ENCODE peak calls at places on chromosomes 7 and 10, in five cellular contexts. One of them, this sample, is unnamed.

GRCh38 chr7:4103352-4104091 is 578.6 kb upstream of the FOXK1 start:
- DNase-seq in naive thymus-derived CD4-positive, alpha-beta T cell: no peak
- DNase-seq in psoas muscle: no peak
- DNase-seq in right lobe of liver: no peak
- DNase-seq in lung: no peak
- DNase-seq in this sample: no peak

GRCh38 chr10:5071411-5072198 is 22.6 kb upstream of the AKR1C3 start:
- DNase-seq in naive thymus-derived CD4-positive, alpha-beta T cell: no peak
- DNase-seq in psoas muscle: peak
- DNase-seq in right lobe of liver: no peak
- DNase-seq in lung: peak
- DNase-seq in this sample: no peak

GRCh38 chr7:55285665-55286064 is 79.5 kb upstream of the LANCL2 start:
- DNase-seq in naive thymus-derived CD4-positive, alpha-beta T cell: no peak
- DNase-seq in psoas muscle: no peak
- DNase-seq in right lobe of liver: no peak
- DNase-seq in lung: no peak
- DNase-seq in this sample: no peak

GRCh38 chr7:20331231-20331880 is 656 bp downstream of the ITGB8 start:
- DNase-seq in naive thymus-derived CD4-positive, alpha-beta T cell: no peak
- DNase-seq in psoas muscle: peak
- DNase-seq in right lobe of liver: peak
- DNase-seq in lung: peak
- DNase-seq in this sample: no peak

GRCh38 chr7:101598422-101598957 is 30.6 kb downstream of the MYL10 start:
- DNase-seq in naive thymus-derived CD4-positive, alpha-beta T cell: no peak
- DNase-seq in psoas muscle: no peak
- DNase-seq in right lobe of liver: no peak
- DNase-seq in lung: peak
- DNase-seq in this sample: no peak

GRCh38 chr7:149220534-149220933 is 18.9 kb upstream of the ZNF212 start:
- DNase-seq in naive thymus-derived CD4-positive, alpha-beta T cell: no peak
- DNase-seq in psoas muscle: no peak
- DNase-seq in right lobe of liver: no peak
- DNase-seq in lung: no peak
- DNase-seq in this sample: no peak

GRCh38 chr10:70320751-70321150 is 36.9 kb upstream of the NPFFR1 start:
- DNase-seq in naive thymus-derived CD4-positive, alpha-beta T cell: no peak
- DNase-seq in psoas muscle: no peak
- DNase-seq in right lobe of liver: no peak
- DNase-seq in lung: no peak
- DNase-seq in this sample: no peak

GRCh38 chr10:113073549-113074189 is 123.6 kb downstream of the TCF7L2 start:
- DNase-seq in naive thymus-derived CD4-positive, alpha-beta T cell: no peak
- DNase-seq in psoas muscle: peak
- DNase-seq in right lobe of liver: peak
- DNase-seq in lung: no peak
- DNase-seq in this sample: no peak

GRCh38 chr7:40697653-40698052 is 562.8 kb downstream of the SUGCT start:
- DNase-seq in naive thymus-derived CD4-positive, alpha-beta T cell: no peak
- DNase-seq in psoas muscle: no peak
- DNase-seq in right lobe of liver: no peak
- DNase-seq in lung: no peak
- DNase-seq in this sample: no peak

GRCh38 chr7:5695709-5696345 is 85.6 kb downstream of the RNF216 start:
- DNase-seq in naive thymus-derived CD4-positive, alpha-beta T cell: no peak
- DNase-seq in psoas muscle: no peak
- DNase-seq in right lobe of liver: no peak
- DNase-seq in lung: no peak
- DNase-seq in this sample: no peak

GRCh38 chr7:114155106-114155765 is 236.4 kb upstream of the PPP1R3A start:
- DNase-seq in naive thymus-derived CD4-positive, alpha-beta T cell: no peak
- DNase-seq in psoas muscle: no peak
- DNase-seq in right lobe of liver: no peak
- DNase-seq in lung: no peak
- DNase-seq in this sample: no peak

GRCh38 chr7:81420526-81420925 is 349.3 kb downstream of the HGF start:
- DNase-seq in naive thymus-derived CD4-positive, alpha-beta T cell: no peak
- DNase-seq in psoas muscle: no peak
- DNase-seq in right lobe of liver: no peak
- DNase-seq in lung: no peak
- DNase-seq in this sample: no peak

GRCh38 chr10:11162828-11163599 is 145.3 kb downstream of the CELF2 start:
- DNase-seq in naive thymus-derived CD4-positive, alpha-beta T cell: peak
- DNase-seq in psoas muscle: no peak
- DNase-seq in right lobe of liver: peak
- DNase-seq in lung: peak
- DNase-seq in this sample: no peak

GRCh38 chr7:28623105-28623730 is 210.9 kb downstream of the CREB5 start:
- DNase-seq in naive thymus-derived CD4-positive, alpha-beta T cell: no peak
- DNase-seq in psoas muscle: no peak
- DNase-seq in right lobe of liver: no peak
- DNase-seq in lung: no peak
- DNase-seq in this sample: no peak

GRCh38 chr7:99975782-99976521 is at the start of gene AZGP1:
- DNase-seq in naive thymus-derived CD4-positive, alpha-beta T cell: no peak
- DNase-seq in psoas muscle: no peak
- DNase-seq in right lobe of liver: peak
- DNase-seq in lung: no peak
- DNase-seq in this sample: no peak

GRCh38 chr7:115406216-115406615 is 484.3 kb downstream of the MDFIC start:
- DNase-seq in naive thymus-derived CD4-positive, alpha-beta T cell: no peak
- DNase-seq in psoas muscle: no peak
- DNase-seq in right lobe of liver: no peak
- DNase-seq in lung: no peak
- DNase-seq in this sample: no peak

GRCh38 chr7:83011954-83012353 is 150.7 kb downstream of the PCLO start:
- DNase-seq in naive thymus-derived CD4-positive, alpha-beta T cell: no peak
- DNase-seq in psoas muscle: no peak
- DNase-seq in right lobe of liver: no peak
- DNase-seq in lung: no peak
- DNase-seq in this sample: no peak

GRCh38 chr7:131189488-131189887 is 138.2 kb upstream of the MKLN1 start:
- DNase-seq in naive thymus-derived CD4-positive, alpha-beta T cell: no peak
- DNase-seq in psoas muscle: no peak
- DNase-seq in right lobe of liver: no peak
- DNase-seq in lung: no peak
- DNase-seq in this sample: no peak

GRCh38 chr7:143882020-143882610 is 19.9 kb downstream of the TCAF1 start:
- DNase-seq in naive thymus-derived CD4-positive, alpha-beta T cell: no peak
- DNase-seq in psoas muscle: peak
- DNase-seq in right lobe of liver: peak
- DNase-seq in lung: no peak
- DNase-seq in this sample: no peak

GRCh38 chr10:21002097-21002878 is 105.2 kb upstream of the NEBL start:
- DNase-seq in naive thymus-derived CD4-positive, alpha-beta T cell: no peak
- DNase-seq in psoas muscle: no peak
- DNase-seq in right lobe of liver: no peak
- DNase-seq in lung: no peak
- DNase-seq in this sample: no peak

GRCh38 chr10:121243899-121244241 is 354.4 kb downstream of the FGFR2 start:
- DNase-seq in naive thymus-derived CD4-positive, alpha-beta T cell: no peak
- DNase-seq in psoas muscle: no peak
- DNase-seq in right lobe of liver: no peak
- DNase-seq in lung: no peak
- DNase-seq in this sample: no peak

GRCh38 chr10:114824396-114824795 is 2.8 kb downstream of the FHIP2A start:
- DNase-seq in naive thymus-derived CD4-positive, alpha-beta T cell: no peak
- DNase-seq in psoas muscle: no peak
- DNase-seq in right lobe of liver: no peak
- DNase-seq in lung: no peak
- DNase-seq in this sample: no peak

GRCh38 chr10:122233857-122234348 is 37.2 kb upstream of the BTBD16 start:
- DNase-seq in naive thymus-derived CD4-positive, alpha-beta T cell: no peak
- DNase-seq in psoas muscle: peak
- DNase-seq in right lobe of liver: no peak
- DNase-seq in lung: no peak
- DNase-seq in this sample: no peak

GRCh38 chr10:30182191-30183075 is 123.0 kb upstream of the JCAD start:
- DNase-seq in naive thymus-derived CD4-positive, alpha-beta T cell: no peak
- DNase-seq in psoas muscle: peak
- DNase-seq in right lobe of liver: no peak
- DNase-seq in lung: peak
- DNase-seq in this sample: no peak

GRCh38 chr7:158997110-158997453 is 140.7 kb downstream of the DYNC2I1 start:
- DNase-seq in naive thymus-derived CD4-positive, alpha-beta T cell: no peak
- DNase-seq in psoas muscle: no peak
- DNase-seq in right lobe of liver: no peak
- DNase-seq in lung: no peak
- DNase-seq in this sample: no peak

GRCh38 chr10:70906953-70907618 is 18.7 kb upstream of the PCBD1 start:
- DNase-seq in naive thymus-derived CD4-positive, alpha-beta T cell: no peak
- DNase-seq in psoas muscle: no peak
- DNase-seq in right lobe of liver: peak
- DNase-seq in lung: no peak
- DNase-seq in this sample: no peak

GRCh38 chr10:103917326-103918052 is 495 bp downstream of the STN1 start:
- DNase-seq in naive thymus-derived CD4-positive, alpha-beta T cell: no peak
- DNase-seq in psoas muscle: peak
- DNase-seq in right lobe of liver: peak
- DNase-seq in lung: peak
- DNase-seq in this sample: no peak

GRCh38 chr7:51006483-51007235 is 224.0 kb upstream of the GRB10 start:
- DNase-seq in naive thymus-derived CD4-positive, alpha-beta T cell: no peak
- DNase-seq in psoas muscle: no peak
- DNase-seq in right lobe of liver: no peak
- DNase-seq in lung: peak
- DNase-seq in this sample: no peak

GRCh38 chr7:70133291-70133690 is 535.0 kb downstream of the AUTS2 start:
- DNase-seq in naive thymus-derived CD4-positive, alpha-beta T cell: no peak
- DNase-seq in psoas muscle: no peak
- DNase-seq in right lobe of liver: no peak
- DNase-seq in lung: no peak
- DNase-seq in this sample: no peak

GRCh38 chr10:46558411-46559185 is 2.1 kb upstream of the GPRIN2 start:
- DNase-seq in naive thymus-derived CD4-positive, alpha-beta T cell: no peak
- DNase-seq in psoas muscle: no peak
- DNase-seq in right lobe of liver: peak
- DNase-seq in lung: peak
- DNase-seq in this sample: no peak

GRCh38 chr10:114023198-114023597 is 20.5 kb upstream of the ADRB1 start:
- DNase-seq in naive thymus-derived CD4-positive, alpha-beta T cell: no peak
- DNase-seq in psoas muscle: no peak
- DNase-seq in right lobe of liver: no peak
- DNase-seq in lung: no peak
- DNase-seq in this sample: no peak

GRCh38 chr10:110324805-110325280 is 20.1 kb upstream of the SMNDC1 start:
- DNase-seq in naive thymus-derived CD4-positive, alpha-beta T cell: no peak
- DNase-seq in psoas muscle: no peak
- DNase-seq in right lobe of liver: no peak
- DNase-seq in lung: no peak
- DNase-seq in this sample: no peak

GRCh38 chr10:125554753-125555152 is 128.2 kb downstream of the TEX36 start:
- DNase-seq in naive thymus-derived CD4-positive, alpha-beta T cell: no peak
- DNase-seq in psoas muscle: no peak
- DNase-seq in right lobe of liver: no peak
- DNase-seq in lung: no peak
- DNase-seq in this sample: no peak

DNA sequence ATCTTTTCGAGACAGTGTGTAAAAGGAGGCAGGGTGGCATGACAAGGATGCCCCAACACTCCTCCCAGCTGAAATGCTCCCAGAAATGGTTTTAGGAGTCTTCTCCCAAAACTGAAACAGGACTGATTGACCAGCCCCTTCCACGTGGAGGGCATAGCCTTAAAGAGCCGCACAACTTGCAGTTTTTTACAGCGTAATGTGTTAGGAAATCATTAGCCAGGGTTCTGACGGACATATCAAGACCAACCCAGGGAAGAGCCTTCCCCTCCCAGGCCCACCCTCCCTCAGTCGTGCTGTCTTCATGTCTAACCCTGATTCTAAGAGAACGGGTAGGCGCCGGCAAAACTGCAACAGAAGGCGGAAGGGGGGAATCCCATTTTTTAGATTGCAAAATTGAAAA is 224.5 kb downstream of the TNS3 start:
- DNase-seq in naive thymus-derived CD4-positive, alpha-beta T cell: no peak
- DNase-seq in psoas muscle: no peak
- DNase-seq in right lobe of liver: no peak
- DNase-seq in lung: no peak
- DNase-seq in this sample: no peak
- H3K27ac ChIP-seq in naive thymus-derived CD4-positive, alpha-beta T cell: no peak
- H3K27ac ChIP-seq in psoas muscle: no peak
- H3K27ac ChIP-seq in right lobe of liver: no peak
- H3K27ac ChIP-seq in lung: no peak
- H3K27ac ChIP-seq in this sample: no peak

GRCh38 chr10:31760674-31761081 is 168.0 kb downstream of the ARHGAP12 start:
- DNase-seq in naive thymus-derived CD4-positive, alpha-beta T cell: no peak
- DNase-seq in psoas muscle: no peak
- DNase-seq in right lobe of liver: no peak
- DNase-seq in lung: no peak
- DNase-seq in this sample: no peak

GRCh38 chr10:31759124-31759798 is 169.4 kb downstream of the ARHGAP12 start:
- DNase-seq in naive thymus-derived CD4-positive, alpha-beta T cell: peak
- DNase-seq in psoas muscle: peak
- DNase-seq in right lobe of liver: peak
- DNase-seq in lung: peak
- DNase-seq in this sample: no peak

GRCh38 chr10:31759816-31760626 is 168.6 kb downstream of the ARHGAP12 start:
- DNase-seq in naive thymus-derived CD4-positive, alpha-beta T cell: peak
- DNase-seq in psoas muscle: peak
- DNase-seq in right lobe of liver: peak
- DNase-seq in lung: peak
- DNase-seq in this sample: peak

GRCh38 chr10:31762306-31762705 is 166.3 kb downstream of the ARHGAP12 start:
- DNase-seq in naive thymus-derived CD4-positive, alpha-beta T cell: no peak
- DNase-seq in psoas muscle: no peak
- DNase-seq in right lobe of liver: no peak
- DNase-seq in lung: no peak
- DNase-seq in this sample: no peak

DNA sequence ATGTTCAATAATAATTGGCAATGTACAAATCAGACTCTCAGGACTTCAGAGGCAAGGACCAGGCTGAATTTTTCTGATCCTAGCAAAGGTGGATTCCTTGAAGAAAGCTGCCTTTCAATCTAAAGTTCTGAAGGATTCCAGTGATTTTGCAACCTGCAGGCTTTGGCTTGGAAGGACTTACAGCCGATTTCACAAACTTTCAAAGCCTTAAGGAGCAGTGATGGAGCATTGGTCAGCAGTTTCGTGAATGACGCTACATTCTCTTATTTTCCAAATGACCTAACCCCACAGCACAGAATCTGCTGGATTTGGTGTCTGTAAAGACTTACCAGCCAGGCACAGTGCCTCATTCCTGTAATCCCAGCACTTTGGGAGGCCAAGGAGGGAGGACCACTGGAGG is 167.5 kb downstream of the ARHGAP12 start:
- DNase-seq in naive thymus-derived CD4-positive, alpha-beta T cell: no peak
- DNase-seq in psoas muscle: no peak
- DNase-seq in right lobe of liver: no peak
- DNase-seq in lung: no peak
- DNase-seq in this sample: no peak
- H3K27ac ChIP-seq in naive thymus-derived CD4-positive, alpha-beta T cell: peak
- H3K27ac ChIP-seq in psoas muscle: peak
- H3K27ac ChIP-seq in right lobe of liver: no peak
- H3K27ac ChIP-seq in lung: no peak
- H3K27ac ChIP-seq in this sample: peak

GRCh38 chr10:78913219-78914059 is 155.3 kb upstream of the ZMIZ1 start:
- DNase-seq in naive thymus-derived CD4-positive, alpha-beta T cell: no peak
- DNase-seq in psoas muscle: no peak
- DNase-seq in right lobe of liver: peak
- DNase-seq in lung: no peak
- DNase-seq in this sample: no peak
- H3K27ac ChIP-seq in naive thymus-derived CD4-positive, alpha-beta T cell: no peak
- H3K27ac ChIP-seq in psoas muscle: no peak
- H3K27ac ChIP-seq in right lobe of liver: no peak
- H3K27ac ChIP-seq in lung: no peak
- H3K27ac ChIP-seq in this sample: no peak

GRCh38 chr10:133527779-133528271 is 662 bp downstream of the CYP2E1 start:
- DNase-seq in naive thymus-derived CD4-positive, alpha-beta T cell: no peak
- DNase-seq in psoas muscle: no peak
- DNase-seq in right lobe of liver: peak
- DNase-seq in lung: no peak
- DNase-seq in this sample: no peak
- H3K27ac ChIP-seq in naive thymus-derived CD4-positive, alpha-beta T cell: no peak
- H3K27ac ChIP-seq in psoas muscle: no peak
- H3K27ac ChIP-seq in right lobe of liver: peak
- H3K27ac ChIP-seq in lung: no peak
- H3K27ac ChIP-seq in this sample: no peak

This sample was measured in vagina.